ENCODE peak calls at places on chromosomes 16 and 17, in five cellular contexts. C is brain microvascular endothelial cell; N is RWPE1; B is CD4-positive, alpha-beta T cell; D is body of pancreas. M is an unnamed sample.
A peak's percentile ranks its signal among the peaks of the same experiment; 100 is the strongest.

GRCh38 chr16:55437627-55438026 is 41.4 kb upstream of the MMP2 start:
- DNase-seq in B (no peak), D (no peak), C (peak; percentile 24), N (peak; percentile 77), M (no peak)

GRCh38 chr16:22423716-22424115 is 49.3 kb upstream of the CDR2 start:
- DNase-seq in B (no peak), C (no peak), N (no peak), D (no peak), M (no peak)

GRCh38 chr17:70091005-70091568 is 16.1 kb downstream of the KCNJ16 start:
- DNase-seq in B (no peak), D (no peak), N (no peak), C (no peak), M (no peak)

GRCh38 chr17:56798916-56799315 is 34.8 kb downstream of the C17orf67 start:
- DNase-seq in N (no peak), D (no peak), C (no peak), B (no peak), M (no peak)

GRCh38 chr17:412211-413015 is 59.8 kb upstream of the RPH3AL start:
- DNase-seq in N (peak; percentile 34), C (peak; percentile 35), B (peak; percentile 60), D (peak; percentile 54), M (peak; percentile 63)

GRCh38 chr17:76492250-76492988 is 8.8 kb downstream of the RHBDF2 start:
- DNase-seq in N (no peak), D (no peak), B (no peak), C (no peak), M (peak; percentile 41)

GRCh38 chr17:6269474-6269873 is 165.4 kb downstream of the AIPL1 start:
- DNase-seq in N (peak; percentile 56), D (peak; percentile 13), B (no peak), C (peak; percentile 29), M (peak; percentile 4)

GRCh38 chr17:82031885-82032627 is 578 bp downstream of the RAC3 start:
- DNase-seq in D (peak; percentile 53), C (no peak), N (peak; percentile 53), B (no peak), M (peak; percentile 67)

GRCh38 chr16:87265261-87265660 is 51.9 kb downstream of the C16orf95 start:
- DNase-seq in N (no peak), D (no peak), B (no peak), C (no peak), M (no peak)

GRCh38 chr16:68062910-68063393 is 22.2 kb upstream of the NFATC3 start:
- DNase-seq in N (no peak), C (no peak), B (peak; percentile 25), D (no peak), M (no peak)

GRCh38 chr17:41315814-41316430 is 412 bp upstream of the KRTAP17-1 start:
- DNase-seq in N (peak; percentile 5), C (no peak), B (no peak), D (no peak), M (no peak)

GRCh38 chr17:40487371-40488020 is 13.9 kb downstream of the TNS4 start:
- DNase-seq in C (no peak), N (no peak), B (no peak), D (no peak), M (no peak)

GRCh38 chr17:18093616-18094408 is 6.1 kb downstream of the DRG2 start:
- DNase-seq in C (peak; percentile 89), N (peak; percentile 38), B (no peak), D (no peak), M (peak; percentile 46)

GRCh38 chr16:9516444-9516843 is 425.0 kb downstream of the HAPSTR1 start:
- DNase-seq in B (no peak), D (no peak), C (no peak), N (no peak), M (no peak)

GRCh38 chr17:43423777-43424455 is 25.1 kb downstream of the ARL4D start:
- DNase-seq in B (no peak), C (no peak), N (no peak), D (no peak), M (no peak)

GRCh38 chr17:50109207-50109606 is 14.1 kb downstream of the PDK2 start:
- DNase-seq in B (no peak), N (no peak), C (no peak), D (no peak), M (no peak)

GRCh38 chr16:86286991-86287640 is 223.2 kb upstream of the FOXF1 start:
- DNase-seq in C (no peak), B (no peak), D (no peak), N (no peak), M (no peak)

GRCh38 chr17:71727292-71727691 is 393.5 kb upstream of the SOX9 start:
- DNase-seq in C (no peak), D (no peak), N (no peak), B (no peak), M (no peak)

GRCh38 chr17:56733833-56734232 is 99.9 kb downstream of the C17orf67 start:
- DNase-seq in B (no peak), C (no peak), D (no peak), N (no peak), M (no peak)

GRCh38 chr16:27728691-27729090 is 178.7 kb downstream of the KATNIP start:
- DNase-seq in N (peak; percentile 20), C (no peak), D (no peak), B (no peak), M (peak; percentile 78)

GRCh38 chr16:58152246-58152868 is 23.2 kb upstream of the CFAP20 start:
- DNase-seq in B (no peak), N (no peak), D (no peak), C (no peak), M (no peak)

GRCh38 chr17:41149652-41149985 is at the start of gene KRTAP4-5:
- DNase-seq in N (no peak), B (no peak), C (no peak), D (no peak), M (no peak)

GRCh38 chr17:55693244-55694216 is 29.1 kb downstream of the TMEM100 start:
- DNase-seq in N (no peak), C (no peak), D (no peak), B (no peak), M (no peak)

GRCh38 chr17:78903101-78903779 is at the start of gene CEP295NL:
- DNase-seq in C (no peak), B (no peak), D (no peak), N (no peak), M (peak; percentile 54)

GRCh38 chr16:76768316-76768715 is 422.7 kb upstream of the MON1B start:
- DNase-seq in D (no peak), N (no peak), C (no peak), B (no peak), M (no peak)

GRCh38 chr16:89060207-89060794 is 33.4 kb upstream of the ACSF3 start:
- DNase-seq in C (no peak), N (no peak), B (no peak), D (no peak), M (no peak)

GRCh38 chr16:3223913-3224515 is 10.9 kb downstream of the ZNF200 start:
- DNase-seq in N (no peak), C (no peak), D (no peak), B (no peak), M (no peak)

GRCh38 chr16:27374794-27375499 is 27.0 kb upstream of the IL21R start:
- DNase-seq in N (peak; percentile 73), C (peak; percentile 91), D (peak; percentile 37), B (no peak), M (peak; percentile 62)

GRCh38 chr17:55175788-55176425 is 88.9 kb upstream of the HLF start:
- DNase-seq in N (no peak), C (no peak), D (no peak), B (no peak), M (no peak)

GRCh38 chr17:16304832-16305231 is 48.4 kb downstream of the CENPV start:
- DNase-seq in C (peak; percentile 43), D (no peak), B (no peak), N (no peak), M (no peak)

GRCh38 chr17:42852351-42852750 is 1.4 kb downstream of the AOC3 start:
- DNase-seq in B (no peak), D (no peak), N (no peak), C (no peak), M (no peak)

GRCh38 chr16:50372611-50373344 is 4.0 kb upstream of the BRD7 start:
- DNase-seq in C (no peak), B (no peak), D (no peak), N (peak; percentile 32), M (peak; percentile 33)
- H3K27ac ChIP-seq in C (no peak overlapping the region), B (no peak overlapping the region), D (peak overlapping the region; percentile 30), N (no peak overlapping the region), M (no peak overlapping the region)

GRCh38 chr17:1931759-1932579 is 93.2 kb downstream of the RTN4RL1 start:
- DNase-seq in C (no peak), B (no peak), D (peak; percentile 38), N (peak; percentile 34), M (peak; percentile 2)
- H3K27ac ChIP-seq in C (no peak overlapping the region), B (no peak overlapping the region), D (peak overlapping the region; percentile 61), N (peak overlapping the region; percentile 20), M (no peak overlapping the region)

DNA sequence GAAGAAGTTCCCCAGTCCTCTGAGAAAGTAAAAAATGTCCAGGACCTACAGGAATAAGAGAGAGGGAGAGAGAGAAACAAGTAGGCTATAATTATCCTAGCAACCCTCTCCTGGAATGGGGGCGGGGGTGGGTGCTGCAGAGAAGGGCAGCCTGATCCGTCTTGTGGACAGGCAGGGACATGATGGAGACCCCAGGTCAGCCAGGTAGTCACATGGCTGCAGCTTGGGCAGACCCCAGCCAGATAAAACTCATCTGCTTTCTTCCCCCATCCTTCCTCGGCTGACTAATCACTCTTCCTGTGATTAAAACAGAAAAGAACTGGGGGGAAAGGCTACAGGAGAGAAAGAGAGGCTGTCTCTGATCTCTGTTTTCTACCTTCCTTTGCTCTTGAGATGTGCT is 32.6 kb downstream of the COPZ2 start:
- DNase-seq in C (no peak), N (no peak), B (no peak), D (no peak), M (no peak)
- H3K27ac ChIP-seq in C (no peak overlapping the region), N (no peak overlapping the region), B (no peak overlapping the region), D (no peak overlapping the region), M (peak overlapping the region; percentile 77)

DNA sequence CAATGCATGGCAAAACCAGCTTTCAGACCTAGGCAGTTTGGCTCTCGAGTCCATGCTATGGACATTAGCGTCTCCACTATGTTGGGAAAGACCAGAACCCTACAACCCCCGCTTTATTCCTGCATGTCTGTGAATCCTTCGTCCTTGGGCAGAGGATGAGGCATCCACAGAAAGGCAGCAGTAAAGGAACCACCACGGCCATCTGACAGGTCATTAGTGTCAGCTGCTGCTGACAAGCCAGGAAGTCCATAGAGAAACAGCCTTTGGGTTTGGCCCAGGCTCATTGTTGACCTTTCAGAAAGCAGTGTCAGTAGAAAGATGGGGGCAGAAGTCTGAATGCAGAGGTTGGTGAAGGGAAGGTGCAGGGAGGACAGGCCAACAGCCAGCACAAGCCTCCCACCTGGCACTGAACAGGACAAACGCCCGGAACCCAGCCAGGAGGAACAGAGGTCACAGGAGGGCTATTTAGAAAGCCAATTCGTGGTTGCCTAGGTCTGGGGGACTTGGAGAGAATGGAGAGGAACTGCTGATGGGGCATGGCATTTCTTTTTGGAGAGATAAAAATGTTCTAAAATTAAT is 105.8 kb downstream of the VAT1L start:
- DNase-seq in N (no peak), C (no peak), D (no peak), B (no peak), M (peak; percentile 87)
- H3K27ac ChIP-seq in N (no peak overlapping the region), C (no peak overlapping the region), D (no peak overlapping the region), B (no peak overlapping the region), M (peak overlapping the region; percentile 46)